ENCODE peak calls at places on chromosome 3, in four cellular contexts. One of them, this sample, is unnamed. For H3K36me3, the result is how much of the 10 kb centered on the place peaks cover.

GRCh38 chr3:72288955-72289707 is 504.2 kb upstream of the PROK2 start:
- DNase-seq in astrocyte: peak
- DNase-seq in breast epithelium: peak
- DNase-seq in upper lobe of right lung: peak
- DNase-seq in this sample: no peak

GRCh38 chr3:152834354-152835310 is at the start of gene P2RY1:
- DNase-seq in astrocyte: peak
- DNase-seq in breast epithelium: no peak
- DNase-seq in upper lobe of right lung: peak
- DNase-seq in this sample: no peak

GRCh38 chr3:194051554-194052175 is 84.3 kb upstream of the HES1 start:
- DNase-seq in upper lobe of right lung: no peak
- DNase-seq in breast epithelium: no peak
- DNase-seq in astrocyte: peak
- DNase-seq in this sample: no peak

GRCh38 chr3:96428097-96428496 is 386.3 kb upstream of the EPHA6 start:
- DNase-seq in upper lobe of right lung: no peak
- DNase-seq in breast epithelium: no peak
- DNase-seq in astrocyte: no peak
- DNase-seq in this sample: no peak

GRCh38 chr3:170978335-170978745 is 48.2 kb downstream of the SLC2A2 start:
- DNase-seq in astrocyte: no peak
- DNase-seq in breast epithelium: no peak
- DNase-seq in upper lobe of right lung: no peak
- DNase-seq in this sample: no peak

GRCh38 chr3:39181408-39182335 is 10.7 kb downstream of the XIRP1 start:
- DNase-seq in upper lobe of right lung: no peak
- DNase-seq in breast epithelium: no peak
- DNase-seq in astrocyte: no peak
- DNase-seq in this sample: no peak

GRCh38 chr3:10205461-10206165 is 40.9 kb downstream of the IRAK2 start:
- DNase-seq in breast epithelium: peak
- DNase-seq in astrocyte: peak
- DNase-seq in upper lobe of right lung: no peak
- DNase-seq in this sample: peak

GRCh38 chr3:141081141-141081795 is 30.1 kb downstream of the SPSB4 start:
- DNase-seq in astrocyte: no peak
- DNase-seq in breast epithelium: no peak
- DNase-seq in upper lobe of right lung: no peak
- DNase-seq in this sample: no peak

GRCh38 chr3:134597390-134597975 is 53.3 kb downstream of the KY start:
- DNase-seq in upper lobe of right lung: no peak
- DNase-seq in astrocyte: peak
- DNase-seq in breast epithelium: no peak
- DNase-seq in this sample: no peak

GRCh38 chr3:138284079-138284478 is 45.6 kb downstream of the NME9 start:
- DNase-seq in breast epithelium: no peak
- DNase-seq in upper lobe of right lung: no peak
- DNase-seq in astrocyte: no peak
- DNase-seq in this sample: no peak

GRCh38 chr3:8776406-8776805 is 7.0 kb upstream of the OXTR start:
- DNase-seq in breast epithelium: peak
- DNase-seq in upper lobe of right lung: no peak
- DNase-seq in astrocyte: peak
- DNase-seq in this sample: peak

GRCh38 chr3:126418661-126419131 is 24.0 kb downstream of the CFAP100 start:
- DNase-seq in upper lobe of right lung: peak
- DNase-seq in astrocyte: no peak
- DNase-seq in breast epithelium: no peak
- DNase-seq in this sample: no peak

GRCh38 chr3:65350786-65351476 is 663.1 kb upstream of the ADAMTS9 start:
- DNase-seq in breast epithelium: no peak
- DNase-seq in upper lobe of right lung: no peak
- DNase-seq in astrocyte: no peak
- DNase-seq in this sample: no peak

GRCh38 chr3:4584537-4585249 is 91.5 kb downstream of the ITPR1 start:
- DNase-seq in astrocyte: no peak
- DNase-seq in breast epithelium: peak
- DNase-seq in upper lobe of right lung: no peak
- DNase-seq in this sample: no peak

GRCh38 chr3:64214002-64214696 is 11.1 kb downstream of the PRICKLE2 start:
- DNase-seq in breast epithelium: peak
- DNase-seq in upper lobe of right lung: peak
- DNase-seq in astrocyte: peak
- DNase-seq in this sample: no peak

GRCh38 chr3:107271787-107272387 is 105.4 kb upstream of the CCDC54 start:
- DNase-seq in astrocyte: peak
- DNase-seq in breast epithelium: no peak
- DNase-seq in upper lobe of right lung: no peak
- DNase-seq in this sample: no peak

GRCh38 chr3:50211930-50212329 is 6.9 kb downstream of the SLC38A3 start:
- DNase-seq in breast epithelium: no peak
- DNase-seq in astrocyte: peak
- DNase-seq in upper lobe of right lung: no peak
- DNase-seq in this sample: no peak

GRCh38 chr3:157239082-157239704 is 79.2 kb upstream of the CCNL1 start:
- DNase-seq in astrocyte: peak
- DNase-seq in upper lobe of right lung: peak
- DNase-seq in breast epithelium: no peak
- DNase-seq in this sample: no peak

GRCh38 chr3:151688571-151688970 is 45.2 kb upstream of the AADACL2 start:
- DNase-seq in astrocyte: no peak
- DNase-seq in upper lobe of right lung: no peak
- DNase-seq in breast epithelium: no peak
- DNase-seq in this sample: no peak

GRCh38 chr3:176766862-176767261 is 430.4 kb downstream of the TBL1XR1 start:
- DNase-seq in upper lobe of right lung: no peak
- DNase-seq in breast epithelium: no peak
- DNase-seq in astrocyte: peak
- DNase-seq in this sample: no peak

GRCh38 chr3:125163739-125164601 is 48.6 kb downstream of the SLC12A8 start:
- DNase-seq in upper lobe of right lung: peak
- DNase-seq in breast epithelium: no peak
- DNase-seq in astrocyte: no peak
- DNase-seq in this sample: no peak

GRCh38 chr3:113684271-113684819 is 12.1 kb downstream of the USF3 start:
- DNase-seq in upper lobe of right lung: no peak
- DNase-seq in breast epithelium: no peak
- DNase-seq in astrocyte: no peak
- DNase-seq in this sample: no peak

GRCh38 chr3:39109086-39109485 is 1.6 kb downstream of the TTC21A start:
- DNase-seq in breast epithelium: no peak
- DNase-seq in upper lobe of right lung: no peak
- DNase-seq in astrocyte: no peak
- DNase-seq in this sample: no peak

GRCh38 chr3:127167315-127168043 is 25.5 kb upstream of the PRR23E start:
- DNase-seq in astrocyte: no peak
- DNase-seq in breast epithelium: no peak
- DNase-seq in upper lobe of right lung: no peak
- DNase-seq in this sample: no peak

GRCh38 chr3:178342111-178342510 is 194.1 kb upstream of the KCNMB2 start:
- DNase-seq in astrocyte: no peak
- DNase-seq in upper lobe of right lung: no peak
- DNase-seq in breast epithelium: no peak
- DNase-seq in this sample: no peak

GRCh38 chr3:61114316-61114953 is 136.8 kb downstream of the FHIT start:
- DNase-seq in upper lobe of right lung: no peak
- DNase-seq in astrocyte: no peak
- DNase-seq in breast epithelium: no peak
- DNase-seq in this sample: no peak

GRCh38 chr3:146975032-146975431 is 369.9 kb upstream of the PLSCR5 start:
- DNase-seq in upper lobe of right lung: no peak
- DNase-seq in breast epithelium: no peak
- DNase-seq in astrocyte: no peak
- DNase-seq in this sample: no peak

GRCh38 chr3:82672966-82673365 is 911.5 kb upstream of the GBE1 start:
- DNase-seq in breast epithelium: no peak
- DNase-seq in upper lobe of right lung: no peak
- DNase-seq in astrocyte: peak
- DNase-seq in this sample: no peak

GRCh38 chr3:56347219-56347871 is 120.9 kb downstream of the ERC2 start:
- DNase-seq in upper lobe of right lung: peak
- DNase-seq in astrocyte: no peak
- DNase-seq in breast epithelium: no peak
- DNase-seq in this sample: no peak

GRCh38 chr3:185423178-185423577 is 60.2 kb downstream of the MAP3K13 start:
- DNase-seq in astrocyte: peak
- DNase-seq in upper lobe of right lung: no peak
- DNase-seq in breast epithelium: no peak
- DNase-seq in this sample: no peak

GRCh38 chr3:188207941-188208750 is 54.2 kb downstream of the LPP start:
- DNase-seq in astrocyte: peak
- DNase-seq in upper lobe of right lung: no peak
- DNase-seq in breast epithelium: peak
- DNase-seq in this sample: no peak

GRCh38 chr3:52742418-52743041 is 28.2 kb downstream of the NEK4 start:
- DNase-seq in astrocyte: peak
- DNase-seq in upper lobe of right lung: no peak
- DNase-seq in breast epithelium: no peak
- DNase-seq in this sample: no peak

GRCh38 chr3:148833223-148833622 is 5.6 kb downstream of the CPB1 start:
- DNase-seq in upper lobe of right lung: no peak
- DNase-seq in breast epithelium: no peak
- DNase-seq in astrocyte: no peak
- DNase-seq in this sample: no peak

GRCh38 chr3:116302087-116302747 is 143.1 kb downstream of the LSAMP start:
- DNase-seq in astrocyte: peak
- DNase-seq in upper lobe of right lung: no peak
- DNase-seq in breast epithelium: no peak
- DNase-seq in this sample: no peak

DNA sequence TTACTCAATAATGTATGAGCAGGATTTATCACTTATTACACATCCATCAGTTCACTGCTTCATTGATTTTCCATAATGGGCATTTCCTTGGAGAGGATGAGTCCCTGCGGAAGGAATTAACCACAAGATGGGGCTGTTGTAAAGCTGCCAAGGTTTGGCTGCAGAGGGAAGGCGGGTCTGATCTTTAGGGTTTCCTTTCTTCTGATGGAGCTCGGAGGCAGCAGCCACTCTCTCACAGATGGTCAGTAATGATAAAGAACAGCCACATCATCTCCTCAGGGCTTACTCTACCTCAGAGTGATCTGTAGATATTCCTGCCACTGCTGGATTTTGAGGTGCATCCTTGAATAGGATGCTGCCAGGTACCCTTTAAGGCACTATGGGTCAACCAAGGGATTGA is 115.2 kb downstream of the USP13 start:
- DNase-seq in astrocyte: peak
- DNase-seq in upper lobe of right lung: no peak
- DNase-seq in breast epithelium: no peak
- DNase-seq in this sample: peak
- TF ChIP-seq CTCF in astrocyte: peak
- TF ChIP-seq CTCF in upper lobe of right lung: no peak
- TF ChIP-seq CTCF in breast epithelium: no peak
- TF ChIP-seq CTCF in this sample: peak

GRCh38 chr3:47613723-47614122 is 35.1 kb upstream of the CSPG5 start:
- DNase-seq in breast epithelium: no peak
- DNase-seq in upper lobe of right lung: no peak
- DNase-seq in astrocyte: peak
- DNase-seq in this sample: no peak

GRCh38 chr3:47614788-47615187 is 36.1 kb upstream of the CSPG5 start:
- DNase-seq in astrocyte: no peak
- DNase-seq in upper lobe of right lung: no peak
- DNase-seq in breast epithelium: no peak
- DNase-seq in this sample: no peak

GRCh38 chr3:47612178-47612577 is 33.5 kb upstream of the CSPG5 start:
- DNase-seq in astrocyte: peak
- DNase-seq in upper lobe of right lung: no peak
- DNase-seq in breast epithelium: no peak
- DNase-seq in this sample: peak

GRCh38 chr3:47611577-47611976 is 32.9 kb upstream of the CSPG5 start:
- DNase-seq in astrocyte: no peak
- DNase-seq in breast epithelium: no peak
- DNase-seq in upper lobe of right lung: no peak
- DNase-seq in this sample: no peak

GRCh38 chr3:47612879-47613278 is 34.2 kb upstream of the CSPG5 start:
- DNase-seq in upper lobe of right lung: no peak
- DNase-seq in breast epithelium: no peak
- DNase-seq in astrocyte: peak
- DNase-seq in this sample: no peak
- H3K36me3 ChIP-seq in upper lobe of right lung: under half
- H3K36me3 ChIP-seq in breast epithelium: under half
- H3K36me3 ChIP-seq in astrocyte: under half
- H3K36me3 ChIP-seq in this sample: under half

GRCh38 chr3:100760377-100760776 is 51.1 kb downstream of the TFG start:
- DNase-seq in upper lobe of right lung: no peak
- DNase-seq in astrocyte: no peak
- DNase-seq in breast epithelium: no peak
- DNase-seq in this sample: no peak

GRCh38 chr3:100753846-100754245 is 44.6 kb downstream of the TFG start:
- DNase-seq in upper lobe of right lung: no peak
- DNase-seq in astrocyte: no peak
- DNase-seq in breast epithelium: no peak
- DNase-seq in this sample: no peak

GRCh38 chr3:100756441-100756840 is 47.1 kb downstream of the TFG start:
- DNase-seq in astrocyte: peak
- DNase-seq in breast epithelium: no peak
- DNase-seq in upper lobe of right lung: no peak
- DNase-seq in this sample: peak

GRCh38 chr3:100759162-100759561 is 49.9 kb downstream of the TFG start:
- DNase-seq in upper lobe of right lung: no peak
- DNase-seq in astrocyte: no peak
- DNase-seq in breast epithelium: no peak
- DNase-seq in this sample: no peak

DNA sequence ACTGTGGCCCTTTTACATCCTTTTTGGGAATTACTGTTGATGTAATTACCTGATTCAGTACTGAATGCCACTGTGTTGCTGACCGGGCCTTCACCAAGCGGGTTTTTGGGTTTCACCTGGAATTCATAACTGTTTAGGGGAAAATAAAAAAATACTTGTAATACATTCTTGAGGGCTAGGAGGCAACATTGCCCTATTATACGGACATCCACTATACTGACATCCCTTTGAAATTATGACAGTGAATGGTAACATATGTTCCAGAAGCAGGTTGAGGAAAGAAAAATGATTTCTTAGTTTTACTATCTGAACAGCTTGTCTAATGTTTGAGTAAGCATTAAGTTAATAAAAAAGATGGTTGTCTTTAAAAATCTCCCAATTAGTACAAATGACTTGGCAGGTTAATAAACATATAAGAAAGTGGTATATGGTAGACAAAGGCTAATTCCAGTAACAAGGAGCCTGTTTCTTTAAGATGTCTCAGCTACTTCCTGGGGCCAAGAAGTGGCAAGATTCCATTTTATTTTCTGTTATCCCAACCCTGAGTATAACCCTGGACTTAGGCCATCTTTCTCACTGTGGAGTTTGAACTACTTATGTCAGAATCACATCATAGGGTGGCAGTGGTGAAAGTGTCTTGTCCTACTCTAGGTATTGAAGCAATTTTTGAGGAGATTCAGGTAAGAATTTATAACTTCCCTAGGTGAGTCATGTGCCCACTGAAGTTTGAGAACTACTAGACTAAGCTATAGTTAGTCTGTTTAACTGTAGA is 45.5 kb downstream of the TFG start:
- DNase-seq in breast epithelium: no peak
- DNase-seq in upper lobe of right lung: no peak
- DNase-seq in astrocyte: no peak
- DNase-seq in this sample: no peak
- TF ChIP-seq CTCF in breast epithelium: no peak
- TF ChIP-seq CTCF in upper lobe of right lung: no peak
- TF ChIP-seq CTCF in astrocyte: no peak
- TF ChIP-seq CTCF in this sample: no peak

GRCh38 chr3:85939026-85939616 is 980.3 kb downstream of the CADM2 start:
- DNase-seq in astrocyte: peak
- DNase-seq in breast epithelium: no peak
- DNase-seq in upper lobe of right lung: no peak
- DNase-seq in this sample: no peak
- H3K36me3 ChIP-seq in astrocyte: under half
- H3K36me3 ChIP-seq in breast epithelium: under half
- H3K36me3 ChIP-seq in upper lobe of right lung: under half
- H3K36me3 ChIP-seq in this sample: under half